ENCODE peak calls at places on chromosomes 4 and X, in ten cellular contexts. F is DND-41, S is epithelial cell of proximal tubule, B is transverse colon, N is suprapubic skin, M is BJ, P is prostate gland, H is K562, X is cardiac muscle cell, Y is thoracic aorta. W is an unnamed sample.

GRCh38 chr4:659851-660250 is 14.2 kb downstream of the ATP5ME start:
- DNase-seq in Y (no peak), M (no peak), S (no peak), H (no peak), P (no peak), N (peak), X (no peak), B (no peak), F (no peak), W (no peak)

GRCh38 chrX:41377624-41378023 is 43.7 kb downstream of the DDX3X start:
- DNase-seq in P (no peak), N (no peak), M (no peak), Y (no peak), B (no peak), H (no peak), F (no peak), S (no peak), X (no peak), W (no peak)

GRCh38 chrX:39821709-39822095 is 276.1 kb downstream of the BCOR start:
- DNase-seq in S (no peak), Y (no peak), P (no peak), X (no peak), B (no peak), H (no peak), N (no peak), M (no peak), F (no peak), W (no peak)

GRCh38 chrX:112211459-112211858 is 128.9 kb upstream of the TRPC5 start:
- DNase-seq in S (no peak), B (no peak), M (no peak), N (no peak), H (no peak), P (no peak), X (no peak), Y (no peak), F (no peak), W (no peak)

GRCh38 chrX:22366166-22366702 is 93.5 kb downstream of the CBLL2 start:
- DNase-seq in S (no peak), F (no peak), M (no peak), P (no peak), B (no peak), N (no peak), X (no peak), H (no peak), Y (no peak), W (peak)

GRCh38 chr4:111283066-111283677 is 660.3 kb upstream of the PITX2 start:
- DNase-seq in H (peak), P (peak), Y (no peak), B (peak), N (peak), X (peak), M (no peak), F (peak), S (no peak), W (peak)

GRCh38 chr4:7286170-7286569 is 93.8 kb downstream of the SORCS2 start:
- DNase-seq in Y (no peak), N (no peak), S (no peak), F (no peak), P (no peak), B (no peak), M (no peak), H (no peak), X (no peak), W (no peak)

GRCh38 chrX:554271-554670 is 76.3 kb upstream of the SHOX start:
- DNase-seq in H (no peak), S (no peak), X (no peak), F (no peak), Y (no peak), B (no peak), M (no peak), P (no peak), N (no peak), W (no peak)

GRCh38 chr4:42150653-42151567 is 1.5 kb downstream of the BEND4 start:
- DNase-seq in Y (no peak), F (no peak), H (no peak), S (no peak), M (no peak), B (peak), X (no peak), P (peak), N (no peak), W (no peak)

GRCh38 chr4:119190354-119190753 is 22.2 kb upstream of the USP53 start:
- DNase-seq in M (no peak), S (no peak), P (no peak), N (no peak), X (no peak), Y (no peak), H (no peak), F (no peak), B (no peak), W (no peak)

GRCh38 chr4:70737006-70737405 is 15.2 kb downstream of the RUFY3 start:
- DNase-seq in B (no peak), N (no peak), H (no peak), F (peak), X (peak), P (no peak), M (no peak), Y (no peak), S (no peak), W (no peak)

GRCh38 chrX:18961686-18962085 is 22.2 kb downstream of the PHKA2 start:
- DNase-seq in N (no peak), P (no peak), M (no peak), B (no peak), H (no peak), X (peak), S (no peak), Y (no peak), F (no peak), W (no peak)

GRCh38 chr4:107743532-107743931 is 23.5 kb upstream of the PAPSS1 start:
- DNase-seq in B (no peak), X (no peak), M (no peak), H (peak), F (no peak), Y (no peak), P (no peak), N (no peak), S (no peak), W (no peak)

GRCh38 chrX:151912780-151913179 is at the start of gene MAGEA4:
- DNase-seq in S (no peak), Y (no peak), P (no peak), M (no peak), X (no peak), B (no peak), F (no peak), N (no peak), H (no peak), W (no peak)

GRCh38 chrX:121733514-121733913 is 686.1 kb downstream of the GLUD2 start:
- DNase-seq in H (no peak), N (no peak), F (no peak), B (no peak), M (peak), S (no peak), Y (no peak), P (no peak), X (no peak), W (peak)

GRCh38 chr4:168648494-168648893 is 151.6 kb downstream of the PALLD start:
- DNase-seq in H (no peak), S (no peak), Y (no peak), N (no peak), X (no peak), F (no peak), P (no peak), B (no peak), M (no peak), W (no peak)

GRCh38 chr4:1449833-1450741 is 43.8 kb upstream of the NKX1-1 start:
- DNase-seq in S (no peak), M (no peak), B (no peak), N (peak), Y (no peak), H (no peak), X (no peak), F (no peak), P (no peak), W (no peak)

GRCh38 chr4:40423735-40424134 is 88.6 kb downstream of the CHRNA9 start:
- DNase-seq in F (no peak), S (no peak), P (no peak), X (peak), N (no peak), M (peak), Y (no peak), H (no peak), B (no peak), W (peak)

GRCh38 chr4:87049508-87049907 is 114.7 kb downstream of the AFF1 start:
- DNase-seq in M (no peak), N (no peak), F (no peak), Y (no peak), X (no peak), P (no peak), H (no peak), B (no peak), S (no peak), W (no peak)
- TF ChIP-seq CTCF in M (no peak), N (no peak), F (no peak), Y (no peak), X (no peak), P (no peak), H (no peak), B (no peak), S (no peak), W (no peak)

GRCh38 chrX:107673933-107674479 is 45.7 kb downstream of the PRPS1 start:
- DNase-seq in H (peak), M (no peak), B (peak), X (peak), S (no peak), F (peak), N (peak), P (peak), Y (peak), W (no peak)
- H3K4me3 ChIP-seq in H (peak), M (no peak), B (no peak), X (no peak), S (no peak), F (no peak), N (peak), P (no peak), Y (peak), W (no peak)

GRCh38 chr4:77050962-77051361 is 24.8 kb downstream of the CCNI start:
- DNase-seq in M (no peak), F (no peak), H (no peak), P (no peak), N (no peak), X (no peak), S (no peak), Y (no peak), B (no peak), W (no peak)

GRCh38 chr4:77043507-77044131 is 32.2 kb downstream of the CCNI start:
- DNase-seq in B (no peak), M (peak), Y (no peak), S (no peak), H (no peak), X (peak), N (no peak), P (no peak), F (no peak), W (no peak)

GRCh38 chr4:77044458-77045124 is 31.2 kb downstream of the CCNI start:
- DNase-seq in F (no peak), M (no peak), B (no peak), P (no peak), N (no peak), Y (no peak), H (peak), S (no peak), X (peak), W (no peak)

GRCh38 chr4:77045490-77045889 is 30.3 kb downstream of the CCNI start:
- DNase-seq in S (no peak), X (peak), H (no peak), M (no peak), B (no peak), P (no peak), F (no peak), N (no peak), Y (no peak), W (no peak)

GRCh38 chr4:77047037-77047436 is 28.8 kb downstream of the CCNI start:
- DNase-seq in X (peak), F (no peak), P (no peak), Y (no peak), M (no peak), N (no peak), S (no peak), B (no peak), H (peak), W (no peak)
- TF ChIP-seq CTCF in X (peak), F (peak), P (peak), Y (no peak), M (peak), N (peak), S (peak), B (peak), H (peak), W (peak)

GRCh38 chr4:77240469-77241066 is 83.6 kb downstream of the CCNG2 start:
- DNase-seq in P (peak), M (no peak), S (no peak), Y (no peak), F (peak), X (peak), B (peak), H (peak), N (peak), W (no peak)
- H3K4me3 ChIP-seq in P (no peak), M (no peak), S (no peak), Y (no peak), F (no peak), X (no peak), B (no peak), H (no peak), N (no peak), W (no peak)

DNA sequence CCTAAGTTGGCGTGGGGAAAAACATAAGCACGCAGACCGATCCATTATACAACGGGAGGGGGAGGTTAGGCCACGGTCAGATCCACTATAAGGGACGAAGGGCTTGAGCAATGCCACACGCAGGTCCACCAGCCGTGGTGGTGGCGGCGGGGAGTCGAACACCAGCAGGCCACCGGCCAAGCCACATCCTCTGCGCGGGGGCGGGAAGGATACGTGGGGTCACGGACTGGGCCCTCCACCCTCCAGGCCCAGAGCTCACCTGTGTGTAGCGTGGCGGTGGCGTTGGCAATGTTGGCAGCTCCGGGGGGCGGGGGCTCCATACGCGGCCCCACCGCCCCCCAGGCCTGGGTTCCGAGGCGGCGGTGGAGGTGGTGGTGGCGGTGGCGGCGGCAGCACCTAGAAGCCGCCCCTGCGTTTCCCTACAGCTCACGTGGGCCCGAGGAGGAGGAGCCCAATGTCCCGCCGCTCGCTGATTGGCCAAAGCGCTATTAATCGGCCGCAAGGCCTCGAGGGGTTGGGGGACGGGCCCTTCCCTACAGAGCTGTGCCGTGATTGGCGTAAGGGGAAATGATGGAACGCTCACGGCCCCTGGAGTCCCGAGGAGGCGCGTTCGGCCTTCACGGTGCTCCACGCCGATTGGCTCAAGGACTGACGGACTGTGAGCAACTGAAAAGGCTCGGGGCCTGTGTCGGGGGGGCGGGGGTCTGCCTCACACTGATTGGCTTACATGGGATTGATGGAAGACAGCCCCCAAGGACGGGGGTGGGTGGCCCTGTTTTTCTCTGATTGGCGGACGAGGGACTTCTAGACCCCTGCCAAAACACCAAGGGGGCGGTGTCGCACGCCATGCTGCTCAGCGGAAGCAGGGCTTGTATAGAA is at the start of gene ELK1:
- DNase-seq in H (peak), Y (peak), N (peak), P (peak), M (peak), X (peak), S (peak), F (peak), B (peak), W (peak)
- TF ChIP-seq CTCF in H (no peak), Y (no peak), N (no peak), P (peak), M (no peak), X (no peak), S (no peak), F (peak), B (no peak), W (no peak)

GRCh38 chrX:29813174-29813573 is 402.2 kb upstream of the MAGEB2 start:
- DNase-seq in Y (no peak), P (no peak), F (no peak), H (no peak), M (no peak), S (no peak), X (no peak), B (no peak), N (no peak), W (no peak)
- H3K4me3 ChIP-seq in Y (no peak), P (no peak), F (no peak), H (no peak), M (no peak), S (no peak), X (no peak), B (no peak), N (no peak), W (no peak)

DNA sequence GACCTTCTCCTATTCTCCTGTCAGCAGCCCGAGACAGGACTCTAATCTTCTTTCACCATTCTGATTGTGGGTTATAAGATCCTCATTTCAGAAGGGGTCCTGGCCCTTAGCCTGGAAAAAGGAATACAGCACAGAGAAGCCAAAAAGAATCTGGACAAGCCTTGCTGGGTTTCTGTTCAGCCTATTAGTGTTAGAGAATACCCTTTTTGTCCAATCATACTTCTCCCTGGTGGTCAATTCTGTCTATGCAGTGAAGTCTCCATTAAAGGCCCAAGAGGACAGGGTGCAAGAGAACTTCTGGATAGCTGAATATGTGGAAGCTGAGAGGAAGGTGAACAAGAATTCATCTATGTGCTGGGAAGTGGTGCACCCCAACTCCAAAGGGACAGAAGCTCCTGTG is 105.7 kb upstream of the AGA start:
- DNase-seq in Y (no peak), P (no peak), S (no peak), B (no peak), F (no peak), M (no peak), N (no peak), H (no peak), X (peak), W (no peak)
- TF ChIP-seq CTCF in Y (no peak), P (no peak), S (peak), B (no peak), F (no peak), M (peak), N (no peak), H (no peak), X (no peak), W (peak)

DNA sequence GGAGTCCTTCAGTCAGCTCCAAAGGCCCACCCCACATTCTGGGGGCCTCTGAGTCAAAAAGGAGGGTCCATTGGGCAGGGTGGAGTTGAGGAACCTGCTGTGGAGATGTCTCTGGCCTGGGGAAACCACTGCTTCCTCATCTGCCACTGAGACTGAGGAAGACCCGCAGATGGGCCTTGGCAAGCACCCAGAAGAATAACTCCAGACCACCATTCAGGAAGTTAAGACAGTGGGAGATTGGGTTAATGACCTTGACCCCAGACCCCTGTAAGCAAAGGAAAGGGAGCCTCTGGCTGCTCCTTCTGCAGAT is 8.1 kb upstream of the HSD17B10 start:
- DNase-seq in Y (no peak), M (no peak), X (no peak), N (no peak), B (no peak), F (no peak), P (no peak), H (no peak), S (no peak), W (no peak)
- H3K4me3 ChIP-seq in Y (peak), M (no peak), X (no peak), N (no peak), B (no peak), F (no peak), P (no peak), H (no peak), S (peak), W (no peak)

GRCh38 chr4:37882665-37883296 is 8.1 kb upstream of the TBC1D1 start:
- DNase-seq in F (no peak), M (no peak), H (peak), S (no peak), B (no peak), N (no peak), Y (no peak), P (peak), X (peak), W (no peak)
- TF ChIP-seq CTCF in F (peak), M (no peak), H (no peak), S (peak), B (no peak), N (no peak), Y (no peak), P (no peak), X (peak), W (peak)

GRCh38 chr4:103719320-103720204 is at the start of gene TACR3:
- DNase-seq in N (peak), F (no peak), X (peak), M (no peak), P (no peak), Y (no peak), H (no peak), B (no peak), S (no peak), W (no peak)
- H3K4me3 ChIP-seq in N (peak), F (no peak), X (peak), M (no peak), P (no peak), Y (peak), H (no peak), B (peak), S (peak), W (no peak)

W was measured in AG09309.